ENCODE peak calls at places on chromosomes 2 and 18, in four cellular contexts. Y is CD8-positive, alpha-beta memory T cell; W is A549; P is esophagus squamous epithelium. M is an unnamed sample. For H3K4me1 and H3K9me3, the result is how much of the 10 kb centered on the place peaks cover.

GRCh38 chr2:207960090-207960489 is 65.2 kb downstream of the PLEKHM3 start:
- DNase-seq in W (no peak), P (no peak), Y (no peak), M (no peak)

GRCh38 chr2:121707920-121708361 is 28.7 kb downstream of the NIFK start:
- DNase-seq in Y (no peak), W (no peak), P (no peak), M (no peak)

GRCh38 chr2:70202236-70202806 is 11.5 kb upstream of the C2orf42 start:
- DNase-seq in P (no peak), Y (no peak), W (no peak), M (no peak)

GRCh38 chr2:180707175-180707866 is 273.1 kb upstream of the UBE2E3 start:
- DNase-seq in W (no peak), Y (no peak), P (no peak), M (no peak)

GRCh38 chr2:223165423-223166214 is 113.6 kb downstream of the KCNE4 start:
- DNase-seq in P (no peak), W (no peak), Y (no peak), M (no peak)

GRCh38 chr2:44706584-44707553 is 234.6 kb upstream of the SIX3 start:
- DNase-seq in P (no peak), W (no peak), Y (no peak), M (no peak)

GRCh38 chr2:241797441-241798080 is 11.4 kb upstream of the NEU4 start:
- DNase-seq in Y (no peak), W (no peak), P (no peak), M (no peak)

GRCh38 chr2:241878007-241878970 is 8.8 kb downstream of the RTP5 start:
- DNase-seq in W (peak), Y (peak), P (no peak), M (peak)

GRCh38 chr18:2304378-2305175 is 266.7 kb downstream of the METTL4 start:
- DNase-seq in W (no peak), P (no peak), Y (no peak), M (no peak)

GRCh38 chr2:44938287-44939073 is 3.0 kb upstream of the SIX3 start:
- DNase-seq in W (no peak), Y (no peak), P (no peak), M (no peak)

GRCh38 chr18:41820784-41821183 is 134.2 kb upstream of the PIK3C3 start:
- DNase-seq in Y (no peak), W (no peak), P (no peak), M (no peak)

GRCh38 chr2:209523778-209524362 is 100.0 kb downstream of the MAP2 start:
- DNase-seq in P (no peak), Y (no peak), W (no peak), M (no peak)

GRCh38 chr2:231370749-231371429 is 24.6 kb upstream of the B3GNT7 start:
- DNase-seq in W (no peak), P (no peak), Y (no peak), M (no peak)

GRCh38 chr2:161283926-161284325 is 24.3 kb upstream of the PSMD14 start:
- DNase-seq in Y (no peak), W (no peak), P (no peak), M (no peak)

GRCh38 chr2:34652636-34653035 is 1053.5 kb upstream of the FAM98A start:
- DNase-seq in P (no peak), Y (no peak), W (no peak), M (no peak)

GRCh38 chr2:156401863-156402262 is 34.3 kb upstream of the GPD2 start:
- DNase-seq in Y (no peak), P (no peak), W (no peak), M (no peak)

GRCh38 chr18:40866013-40866644 is 1088.9 kb upstream of the PIK3C3 start:
- DNase-seq in Y (no peak), W (no peak), P (no peak), M (no peak)

GRCh38 chr2:208373460-208374089 is 33.0 kb upstream of the PTH2R start:
- DNase-seq in Y (peak), W (peak), P (no peak), M (no peak)

GRCh38 chr2:144004742-144005141 is 515.2 kb downstream of the ZEB2 start:
- DNase-seq in W (no peak), Y (no peak), P (no peak), M (no peak)

GRCh38 chr2:28282861-28283646 is 109.6 kb upstream of the FOSL2 start:
- DNase-seq in Y (no peak), W (no peak), P (no peak), M (no peak)

GRCh38 chr2:226756131-226756530 is 43.5 kb downstream of the IRS1 start:
- DNase-seq in P (no peak), Y (no peak), W (peak), M (no peak)

GRCh38 chr2:128894896-128895295 is 576.2 kb upstream of the HS6ST1 start:
- DNase-seq in W (no peak), Y (no peak), P (no peak), M (no peak)

GRCh38 chr2:25453199-25453903 is 111.6 kb upstream of the DNMT3A start:
- DNase-seq in W (no peak), P (no peak), Y (no peak), M (no peak)

GRCh38 chr2:192952254-192952653 is 757.5 kb upstream of the TMEFF2 start:
- DNase-seq in Y (no peak), P (no peak), W (no peak), M (no peak)

GRCh38 chr18:21826196-21826595 is 85.6 kb downstream of the MIB1 start:
- DNase-seq in P (no peak), W (no peak), Y (no peak), M (no peak)

GRCh38 chr2:167186465-167186864 is 298.2 kb downstream of the XIRP2 start:
- DNase-seq in Y (no peak), W (no peak), P (no peak), M (no peak)

GRCh38 chr2:217105733-217106649 is 246.1 kb upstream of the TNP1 start:
- DNase-seq in P (no peak), W (peak), Y (no peak), M (no peak)

GRCh38 chr2:151262629-151263028 is 966 bp upstream of the RBM43 start:
- DNase-seq in W (no peak), Y (no peak), P (no peak), M (peak)

GRCh38 chr2:167212054-167212648 is 323.9 kb downstream of the XIRP2 start:
- DNase-seq in P (no peak), W (peak), Y (no peak), M (peak)

GRCh38 chr2:205650450-205650849 is 31.9 kb upstream of the NRP2 start:
- DNase-seq in W (no peak), P (no peak), Y (no peak), M (no peak)

GRCh38 chr18:67553471-67553870 is 37.0 kb upstream of the DSEL start:
- DNase-seq in Y (no peak), W (no peak), P (no peak), M (no peak)

GRCh38 chr2:105795575-105795934 is 50.8 kb downstream of the NCK2 start:
- DNase-seq in P (no peak), W (no peak), Y (no peak), M (no peak)

GRCh38 chr18:9850297-9850696 is 35.5 kb upstream of the TXNDC2 start:
- DNase-seq in Y (no peak), P (no peak), W (no peak), M (no peak)

GRCh38 chr2:229201522-229201921 is 69.6 kb downstream of the PID1 start:
- DNase-seq in W (no peak), Y (no peak), P (no peak), M (no peak)

GRCh38 chr2:220619525-220620267 is 952.4 kb downstream of the EPHA4 start:
- DNase-seq in Y (no peak), P (no peak), W (peak), M (no peak)

GRCh38 chr18:54233761-54234160 is 9.3 kb upstream of the MBD2 start:
- DNase-seq in Y (no peak), P (no peak), W (no peak), M (no peak)
- H3K4me3 ChIP-seq in Y (no peak), P (no peak), W (no peak), M (no peak)

GRCh38 chr2:101958071-101958470 is 33.7 kb upstream of the IL1R2 start:
- DNase-seq in P (no peak), Y (no peak), W (no peak), M (no peak)

GRCh38 chr2:101956465-101957030 is 35.2 kb upstream of the IL1R2 start:
- DNase-seq in W (no peak), P (no peak), Y (no peak), M (no peak)

GRCh38 chr2:101952551-101952950 is 39.2 kb upstream of the IL1R2 start:
- DNase-seq in P (no peak), Y (no peak), W (no peak), M (no peak)

GRCh38 chr2:101960903-101961286 is 30.9 kb upstream of the IL1R2 start:
- DNase-seq in W (no peak), Y (no peak), P (no peak), M (no peak)

DNA sequence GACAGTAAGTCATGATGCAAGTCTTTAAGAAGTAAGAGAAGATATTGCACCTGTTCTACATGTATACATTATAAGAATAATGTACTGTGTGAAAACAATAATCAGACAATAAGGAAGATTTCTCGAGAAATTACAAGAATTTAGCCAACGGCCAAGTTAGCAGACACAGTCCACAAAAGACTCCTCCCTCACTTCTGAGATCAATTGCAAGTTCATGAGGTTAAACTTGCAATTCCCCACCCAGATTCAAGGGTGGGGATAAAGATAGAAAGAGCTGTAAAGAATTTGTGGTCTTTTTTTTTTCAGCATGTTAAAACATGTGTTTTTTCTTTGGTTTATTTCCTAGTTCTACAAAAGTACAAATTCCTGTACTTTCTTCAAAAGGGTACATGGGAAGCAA is 34.7 kb upstream of the IL1R2 start:
- DNase-seq in W (no peak), P (no peak), Y (no peak), M (no peak)
- H3K4me1 ChIP-seq in W (under half), P (half or more), Y (under half), M (under half)

GRCh38 chr2:171158036-171158789 is 2.5 kb downstream of the TLK1 start:
- DNase-seq in P (no peak), W (no peak), Y (no peak), M (no peak)
- H3K9me3 ChIP-seq in P (under half), W (under half), Y (under half), M (under half)

DNA sequence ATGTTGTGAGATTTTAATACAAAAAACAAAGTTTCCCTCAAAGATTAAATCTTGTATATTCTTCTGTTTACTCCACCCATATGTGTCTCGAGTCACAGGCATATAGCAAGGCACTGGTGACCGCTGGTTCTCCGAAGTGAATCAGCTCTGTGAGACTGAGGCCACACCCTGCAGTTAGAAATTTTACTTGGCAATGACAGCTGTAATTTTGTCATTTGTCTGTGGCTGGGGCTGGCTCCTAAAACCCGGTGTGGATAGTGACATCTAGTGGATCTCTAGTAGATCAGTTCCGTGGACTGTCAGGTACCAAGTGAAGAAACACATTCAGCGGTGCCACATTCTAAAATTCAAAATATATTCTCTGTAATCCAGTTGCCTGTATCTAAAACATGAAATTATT is 278.0 kb downstream of the NEDD4L start:
- DNase-seq in Y (no peak), P (peak), W (peak), M (peak)
- H3K4me3 ChIP-seq in Y (no peak), P (no peak), W (no peak), M (peak)

DNA sequence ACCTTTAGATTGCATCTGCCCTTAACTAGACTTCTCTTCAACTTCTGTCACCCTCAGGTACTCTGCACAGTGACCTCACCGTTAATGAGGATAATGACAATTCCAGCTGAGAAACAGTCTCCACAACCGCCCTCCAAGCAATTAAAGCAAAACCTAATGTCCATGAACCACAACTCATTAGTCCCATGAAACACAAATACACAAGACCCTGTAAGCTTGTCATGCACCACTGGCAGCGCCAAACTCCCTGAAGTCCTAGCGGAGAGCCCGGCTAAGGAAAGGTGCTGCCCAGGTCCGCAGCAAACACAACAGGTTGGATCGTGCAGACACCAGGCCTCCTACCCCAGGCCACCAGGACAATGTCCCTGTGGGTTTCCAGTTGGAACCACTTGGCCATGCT is 7.4 kb downstream of the SMAD7 start:
- DNase-seq in W (no peak), P (no peak), Y (no peak), M (no peak)
- H3K4me1 ChIP-seq in W (half or more), P (half or more), Y (half or more), M (half or more)

DNA sequence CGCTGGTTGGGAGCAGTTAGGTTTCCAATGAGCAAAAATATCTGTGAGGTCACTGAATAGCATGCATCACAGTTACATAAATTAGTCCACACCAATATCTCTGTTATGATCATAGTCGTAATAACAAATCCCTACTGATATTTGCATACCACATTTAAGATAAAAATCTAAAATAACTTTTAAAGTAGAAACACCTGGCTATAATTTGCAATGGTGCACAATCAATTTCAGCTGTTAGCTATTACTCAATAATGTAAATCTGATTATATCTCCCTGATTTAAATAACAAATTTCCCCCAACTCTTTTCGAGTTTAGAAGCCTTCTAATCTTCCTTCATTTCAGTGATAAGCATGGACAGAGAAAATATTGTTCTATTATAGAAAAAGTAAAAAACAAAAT is 1093.9 kb upstream of the KLHL29 start:
- DNase-seq in P (no peak), Y (no peak), W (no peak), M (no peak)
- H3K9me3 ChIP-seq in P (under half), Y (under half), W (under half), M (under half)

DNA sequence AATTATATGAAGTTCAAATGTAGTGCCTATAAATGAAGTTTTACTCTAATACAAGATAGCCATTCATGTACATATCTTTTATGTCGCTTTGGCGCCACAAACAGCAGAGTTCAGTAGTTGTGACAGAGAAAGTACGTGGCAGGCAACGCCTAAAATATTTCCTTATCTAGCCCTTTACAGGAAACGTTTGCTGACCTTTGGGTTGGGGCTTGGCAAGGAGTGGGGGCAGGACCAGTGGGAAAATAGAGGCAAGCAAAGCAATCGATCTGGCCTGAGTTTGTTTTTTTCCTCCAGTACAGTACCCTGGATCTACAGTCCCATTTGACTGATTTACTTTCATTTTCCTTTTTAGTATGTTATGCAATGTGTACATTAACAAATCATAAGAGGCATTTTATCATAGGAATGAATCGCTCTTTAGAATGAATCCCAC is 13.1 kb downstream of the CCDC68 start:
- DNase-seq in Y (no peak), P (no peak), W (no peak), M (no peak)
- H3K4me3 ChIP-seq in Y (peak), P (peak), W (peak), M (peak)

GRCh38 chr2:96770451-96770850 is 9.7 kb downstream of the CNNM4 start:
- DNase-seq in P (no peak), Y (no peak), W (no peak), M (no peak)
- H3K4me1 ChIP-seq in P (half or more), Y (under half), W (under half), M (under half)

DNA sequence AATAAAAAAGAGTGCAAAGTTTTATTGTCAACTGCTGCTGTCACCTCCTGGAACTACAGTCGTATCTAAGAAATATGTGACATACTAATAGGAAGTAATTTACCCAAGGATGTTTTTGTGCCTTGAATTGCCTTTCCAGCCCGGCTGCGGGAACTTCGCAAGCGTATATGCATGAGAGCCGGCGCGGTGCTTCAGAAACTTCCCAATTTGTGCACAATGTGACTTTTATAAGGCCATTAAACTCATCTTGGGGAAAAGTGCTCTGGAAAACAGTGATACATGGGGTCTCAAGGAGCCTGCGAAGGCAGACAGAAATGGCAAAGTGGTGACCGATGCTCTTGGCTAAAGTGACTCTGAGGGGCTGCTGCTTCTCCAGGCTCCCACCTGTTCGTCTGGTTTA is 41.7 kb upstream of the CELF4 start:
- DNase-seq in W (no peak), P (no peak), Y (no peak), M (no peak)
- H3K9me3 ChIP-seq in W (under half), P (under half), Y (under half), M (under half)

GRCh38 chr18:3453540-3454364 is 3.8 kb downstream of the TGIF1 start:
- DNase-seq in P (no peak), W (no peak), Y (no peak), M (peak)
- H3K4me3 ChIP-seq in P (peak), W (peak), Y (peak), M (peak)

M was measured in heart right ventricle.